ENCODE peak calls at places on chromosome 10, in eight cellular contexts. J is esophagus muscularis mucosa, K is HCT116, G is breast epithelium, V is GM12891, T is sigmoid colon, E is endothelial cell of umbilical vein, B is upper lobe of left lung. H is an unnamed sample.
A peak's percentile ranks its signal among the peaks of the same experiment; 100 is the strongest.

GRCh38 chr10:90458571-90458970 is 399.3 kb downstream of the HTR7 start:
- DNase-seq in J (no peak), K (no peak), G (no peak), V (no peak), T (no peak), E (no peak), B (no peak), H (no peak)

GRCh38 chr10:72659694-72660093 is 32.2 kb upstream of the MCU start:
- DNase-seq in J (no peak), K (no peak), G (no peak), V (no peak), T (no peak), E (no peak), B (no peak), H (no peak)

GRCh38 chr10:69479737-69480412 is 28.6 kb downstream of the TSPAN15 start:
- DNase-seq in J (no peak), K (no peak), G (no peak), V (no peak), T (peak; percentile 90), E (peak; percentile 16), B (no peak), H (no peak)

GRCh38 chr10:24519950-24520349 is 203.7 kb downstream of the ARHGAP21 start:
- DNase-seq in J (no peak), K (no peak), G (no peak), V (no peak), T (no peak), E (no peak), B (no peak), H (no peak)

GRCh38 chr10:7625836-7626235 is 40.9 kb downstream of the ITIH5 start:
- DNase-seq in J (no peak), K (no peak), G (no peak), V (no peak), T (peak; percentile 95), E (no peak), B (no peak), H (no peak)

GRCh38 chr10:74207681-74208080 is 56.7 kb downstream of the ADK start:
- DNase-seq in J (no peak), K (no peak), G (no peak), V (no peak), T (no peak), E (no peak), B (no peak), H (no peak)

GRCh38 chr10:29273478-29273877 is 15.4 kb upstream of the LYZL1 start:
- DNase-seq in J (peak; percentile 79), K (no peak), G (no peak), V (no peak), T (no peak), E (no peak), B (no peak), H (no peak)

GRCh38 chr10:32981760-32982159 is 23.7 kb upstream of the ITGB1 start:
- DNase-seq in J (no peak), K (no peak), G (no peak), V (no peak), T (no peak), E (peak; percentile 95), B (no peak), H (no peak)

GRCh38 chr10:119807960-119808697 is 64.5 kb downstream of the MCMBP start:
- DNase-seq in J (peak; percentile 53), K (no peak), G (no peak), V (no peak), T (no peak), E (peak; percentile 8), B (no peak), H (no peak)

GRCh38 chr10:36171546-36171945 is 529.5 kb upstream of the FZD8 start:
- DNase-seq in J (no peak), K (no peak), G (no peak), V (no peak), T (no peak), E (peak; percentile 38), B (no peak), H (no peak)

GRCh38 chr10:43262043-43262901 is 4.6 kb downstream of the RASGEF1A start:
- DNase-seq in J (no peak), K (no peak), G (no peak), V (no peak), T (no peak), E (no peak), B (peak; percentile 70), H (peak; percentile 19)

GRCh38 chr10:87691515-87692070 is 31.9 kb downstream of the PAPSS2 start:
- DNase-seq in J (no peak), K (no peak), G (no peak), V (no peak), T (no peak), E (no peak), B (no peak), H (no peak)

GRCh38 chr10:127298396-127298795 is 102.0 kb upstream of the INSYN2A start:
- DNase-seq in J (no peak), K (no peak), G (no peak), V (no peak), T (no peak), E (no peak), B (no peak), H (no peak)

GRCh38 chr10:127299956-127300689 is 103.7 kb upstream of the INSYN2A start:
- DNase-seq in J (no peak), K (no peak), G (no peak), V (no peak), T (no peak), E (no peak), B (no peak), H (no peak)

GRCh38 chr10:127302343-127302742 is 106.0 kb upstream of the INSYN2A start:
- DNase-seq in J (no peak), K (no peak), G (no peak), V (no peak), T (no peak), E (no peak), B (no peak), H (no peak)

GRCh38 chr10:127303105-127303504 is 106.7 kb upstream of the INSYN2A start:
- DNase-seq in J (no peak), K (no peak), G (no peak), V (no peak), T (no peak), E (no peak), B (no peak), H (no peak)

GRCh38 chr10:127300868-127301321 is 104.5 kb upstream of the INSYN2A start:
- DNase-seq in J (no peak), K (no peak), G (no peak), V (no peak), T (no peak), E (no peak), B (peak; percentile 62), H (no peak)
- TF ChIP-seq POLR2AphosphoS5 in J (no peak), K (no peak), G (no peak), V (no peak), T (no peak), E (no peak), B (no peak), H (no peak)

GRCh38 chr10:61903991-61904350 is 2.5 kb downstream of the ARID5B start:
- DNase-seq in J (no peak), K (no peak), G (no peak), V (no peak), T (no peak), E (peak; percentile 59), B (no peak), H (no peak)

GRCh38 chr10:61902448-61903183 is 1.1 kb downstream of the ARID5B start:
- DNase-seq in J (no peak), K (peak; percentile 51), G (peak; percentile 49), V (no peak), T (peak; percentile 81), E (peak; percentile 84), B (no peak), H (no peak)

GRCh38 chr10:61901829-61902447 is 439 bp downstream of the ARID5B start:
- DNase-seq in J (no peak), K (no peak), G (no peak), V (no peak), T (no peak), E (no peak), B (peak; percentile 43), H (no peak)

GRCh38 chr10:61904711-61905445 is 3.4 kb downstream of the ARID5B start:
- DNase-seq in J (no peak), K (no peak), G (peak; percentile 31), V (no peak), T (no peak), E (peak; percentile 79), B (no peak), H (no peak)

DNA sequence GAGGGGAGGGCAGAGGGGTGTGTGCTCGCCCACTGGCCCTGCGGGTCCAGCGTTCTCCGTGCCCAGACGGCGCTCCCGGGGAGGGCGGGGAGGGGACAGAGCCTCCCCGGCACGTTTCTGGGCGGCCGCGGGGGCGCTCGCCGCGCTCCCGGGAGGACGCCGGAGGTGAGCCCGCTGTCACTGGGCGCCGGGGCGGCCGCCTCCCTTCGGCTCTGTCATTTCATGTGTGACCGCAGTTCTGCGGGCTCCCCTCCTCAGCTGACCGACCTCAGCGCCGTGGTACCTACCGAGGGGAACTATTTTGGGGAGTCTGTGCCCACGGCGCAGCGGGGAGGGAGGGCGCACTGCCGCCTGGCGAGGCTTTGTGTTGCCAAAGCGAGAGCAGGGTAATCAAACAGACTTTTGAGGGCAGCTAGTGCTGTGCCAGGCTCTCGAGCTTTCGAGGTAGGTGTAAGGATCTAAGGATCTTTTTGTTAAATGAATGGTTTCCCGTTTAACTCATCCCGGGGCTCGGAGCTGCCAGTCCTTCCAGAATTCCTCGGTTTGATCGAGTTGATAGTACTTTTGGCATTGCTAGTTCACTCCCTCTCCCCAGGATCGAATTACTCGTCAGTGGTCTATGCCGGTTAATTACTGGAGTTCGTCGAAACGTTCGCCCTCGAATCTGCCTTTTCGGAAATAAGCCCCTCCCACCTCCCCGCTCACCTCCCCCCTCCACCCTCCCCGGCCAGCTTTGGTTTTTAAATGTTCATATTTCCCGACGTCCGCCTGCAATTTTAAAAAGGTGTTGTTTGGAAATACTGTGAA is 1.9 kb downstream of the ARID5B start:
- DNase-seq in J (no peak), K (peak; percentile 42), G (peak; percentile 44), V (no peak), T (peak; percentile 78), E (peak; percentile 69), B (peak; percentile 94), H (peak; percentile 39)
- TF ChIP-seq POLR2A in J (no peak), K (no peak), G (peak; percentile 15), V (peak; percentile 34), T (peak; percentile 46), E (no peak), B (no peak), H (peak; percentile 78)

GRCh38 chr10:113093188-113094113 is 143.4 kb downstream of the TCF7L2 start:
- DNase-seq in J (no peak), K (peak; percentile 87), G (no peak), V (no peak), T (no peak), E (peak; percentile 77), B (no peak), H (no peak)
- TF ChIP-seq POLR2AphosphoS5 in J (no peak), K (peak; percentile 73), G (no peak), V (no peak), T (no peak), E (peak; percentile 59), B (no peak), H (no peak)

GRCh38 chr10:3647074-3647473 is 137.9 kb downstream of the KLF6 start:
- DNase-seq in J (no peak), K (no peak), G (no peak), V (no peak), T (no peak), E (no peak), B (no peak), H (no peak)

GRCh38 chr10:3652886-3653285 is 132.1 kb downstream of the KLF6 start:
- DNase-seq in J (no peak), K (no peak), G (peak; percentile 17), V (no peak), T (no peak), E (no peak), B (no peak), H (no peak)

GRCh38 chr10:3651969-3652653 is 132.9 kb downstream of the KLF6 start:
- DNase-seq in J (no peak), K (no peak), G (no peak), V (no peak), T (no peak), E (no peak), B (no peak), H (no peak)

GRCh38 chr10:3648179-3648975 is 136.6 kb downstream of the KLF6 start:
- DNase-seq in J (no peak), K (no peak), G (no peak), V (no peak), T (no peak), E (no peak), B (no peak), H (no peak)
- TF ChIP-seq POLR2A in J (no peak), K (no peak), G (no peak), V (no peak), T (no peak), E (no peak), B (no peak), H (no peak)

H was measured in GM12892.